ENCODE peak calls at places on chromosome 21, in eight cellular contexts. S, A, Q, V, B, K, L and W are unnamed samples.

GRCh38 chr21:45859041-45859761 is 122.4 kb upstream of the COL6A1 start:
- DNase-seq in V (no peak), S (no peak), L (peak; percentile 44), K (no peak), A (no peak), Q (no peak), B (no peak), W (no peak)

GRCh38 chr21:46423546-46424061 is 35.1 kb upstream of the DIP2A start:
- DNase-seq in Q (peak; percentile 57), A (no peak), L (no peak), B (no peak), S (no peak), V (peak; percentile 2), K (no peak), W (no peak)

GRCh38 chr21:29305068-29305467 is 6.3 kb downstream of the BACH1 start:
- DNase-seq in K (no peak), V (no peak), Q (no peak), B (no peak), A (no peak), L (no peak), S (no peak), W (no peak)

GRCh38 chr21:45332981-45333582 is 45.4 kb upstream of the POFUT2 start:
- DNase-seq in L (peak; percentile 59), A (no peak), Q (no peak), K (no peak), V (no peak), B (no peak), S (no peak), W (no peak)

GRCh38 chr21:33402011-33402979 is 918 bp upstream of the IFNGR2 start:
- DNase-seq in S (no peak), A (peak; percentile 74), Q (peak; percentile 82), L (peak; percentile 81), K (peak; percentile 73), B (peak; percentile 84), V (peak; percentile 89), W (no peak)

GRCh38 chr21:15837603-15838002 is 107.8 kb downstream of the USP25 start:
- DNase-seq in B (no peak), S (no peak), L (no peak), A (no peak), V (peak; percentile 79), Q (no peak), K (no peak), W (no peak)

GRCh38 chr21:45611296-45611695 is 32.2 kb upstream of the PCBP3 start:
- DNase-seq in K (no peak), A (no peak), B (no peak), V (no peak), L (peak; percentile 20), Q (no peak), S (no peak), W (no peak)

GRCh38 chr21:17463441-17463840 is 49.4 kb upstream of the CXADR start:
- DNase-seq in L (no peak), Q (peak; percentile 3), K (no peak), V (peak; percentile 88), S (no peak), B (no peak), A (peak; percentile 39), W (no peak)

GRCh38 chr21:45523411-45524101 is 18.7 kb downstream of the SLC19A1 start:
- DNase-seq in L (peak; percentile 34), B (no peak), A (peak; percentile 26), Q (no peak), K (peak; percentile 7), S (no peak), V (no peak), W (no peak)

GRCh38 chr21:17931080-17931479 is 111.9 kb upstream of the C21orf91 start:
- DNase-seq in B (no peak), Q (peak; percentile 41), V (no peak), L (peak; percentile 66), S (no peak), K (no peak), A (no peak), W (no peak)

GRCh38 chr21:16193758-16194606 is 464.2 kb downstream of the USP25 start:
- DNase-seq in L (peak; percentile 68), B (peak; percentile 84), Q (peak; percentile 93), K (peak; percentile 42), V (peak; percentile 87), S (peak; percentile 18), A (peak; percentile 67), W (no peak)

GRCh38 chr21:14754259-14754604 is 208.1 kb upstream of the SAMSN1 start:
- DNase-seq in A (no peak), L (no peak), B (no peak), K (no peak), V (no peak), Q (no peak), S (no peak), W (no peak)

GRCh38 chr21:14545906-14546480 is at the start of gene SAMSN1:
- DNase-seq in A (peak; percentile 35), S (no peak), Q (no peak), B (no peak), L (no peak), K (no peak), V (peak; percentile 35), W (no peak)

GRCh38 chr21:29434081-29434480 is 135.4 kb downstream of the BACH1 start:
- DNase-seq in S (no peak), K (no peak), A (no peak), B (no peak), Q (no peak), L (no peak), V (no peak), W (no peak)

GRCh38 chr21:32538147-32538792 is 47.1 kb downstream of the TCP10L start:
- DNase-seq in L (no peak), B (no peak), V (no peak), Q (no peak), S (no peak), K (no peak), A (no peak), W (no peak)

GRCh38 chr21:44957047-44957831 is 17.4 kb downstream of the SLX9 start:
- DNase-seq in V (no peak), L (no peak), B (no peak), S (no peak), K (peak; percentile 15), A (peak; percentile 26), Q (no peak), W (no peak)

GRCh38 chr21:33070921-33071877 is 1.3 kb downstream of the OLIG1 start:
- DNase-seq in K (no peak), B (no peak), V (peak; percentile 4), L (peak; percentile 78), S (no peak), A (no peak), Q (peak; percentile 49), W (no peak)

GRCh38 chr21:45440736-45441350 is 35.9 kb downstream of the COL18A1 start:
- DNase-seq in K (peak; percentile 12), A (no peak), V (no peak), B (no peak), S (no peak), Q (no peak), L (no peak), W (no peak)

GRCh38 chr21:29318354-29318753 is 19.6 kb downstream of the BACH1 start:
- DNase-seq in B (no peak), V (peak; percentile 38), S (peak; percentile 42), Q (no peak), A (no peak), L (no peak), K (no peak), W (no peak)

GRCh38 chr21:17848228-17848627 is 29.1 kb upstream of the C21orf91 start:
- DNase-seq in L (no peak), S (peak; percentile 10), B (no peak), K (peak; percentile 30), A (peak; percentile 35), Q (no peak), V (peak; percentile 88), W (no peak)

DNA sequence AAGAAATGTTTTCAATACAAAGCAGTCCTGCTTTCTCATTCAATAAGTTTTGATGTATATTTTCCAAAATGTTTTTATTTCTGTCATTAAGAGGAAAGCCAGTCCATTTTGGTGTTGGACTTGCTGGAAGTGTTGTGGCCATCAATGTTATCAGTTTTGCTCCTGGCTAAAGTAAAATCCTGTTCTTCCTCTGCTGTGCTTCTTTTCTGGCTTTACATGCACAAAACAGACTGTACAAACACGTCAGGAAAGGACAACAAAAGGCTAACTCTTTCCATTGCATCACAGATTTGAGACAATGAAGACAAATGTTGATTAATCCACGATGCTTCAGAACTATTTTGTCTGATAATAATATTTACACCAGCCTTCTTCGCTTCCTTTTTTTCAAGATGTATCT is 735.4 kb downstream of the LTN1 start:
- DNase-seq in Q (no peak), K (no peak), A (no peak), S (no peak), L (no peak), V (peak; percentile 81), B (no peak), W (no peak)
- H3K27ac ChIP-seq in Q (no peak overlapping the region), K (no peak overlapping the region), A (no peak overlapping the region), S (peak overlapping the region; percentile 23), L (no peak overlapping the region), V (peak overlapping the region; percentile 93), B (no peak overlapping the region), W (no peak overlapping the region)

GRCh38 chr21:42527489-42528158 is 14.0 kb downstream of the SLC37A1 start:
- DNase-seq in L (no peak), B (no peak), A (no peak), V (no peak), K (no peak), S (no peak), Q (no peak), W (no peak)
- H3K4me1 ChIP-seq in L (peaks cover 5% of the 10 kb centered on the region), B (no peaks in the 10 kb centered on the region), A (peaks cover 45% of the 10 kb centered on the region), V (peaks cover 20% of the 10 kb centered on the region), K (peaks cover 62% of the 10 kb centered on the region), S (no peaks in the 10 kb centered on the region), Q (peaks cover 6% of the 10 kb centered on the region), W (no peaks in the 10 kb centered on the region)

DNA sequence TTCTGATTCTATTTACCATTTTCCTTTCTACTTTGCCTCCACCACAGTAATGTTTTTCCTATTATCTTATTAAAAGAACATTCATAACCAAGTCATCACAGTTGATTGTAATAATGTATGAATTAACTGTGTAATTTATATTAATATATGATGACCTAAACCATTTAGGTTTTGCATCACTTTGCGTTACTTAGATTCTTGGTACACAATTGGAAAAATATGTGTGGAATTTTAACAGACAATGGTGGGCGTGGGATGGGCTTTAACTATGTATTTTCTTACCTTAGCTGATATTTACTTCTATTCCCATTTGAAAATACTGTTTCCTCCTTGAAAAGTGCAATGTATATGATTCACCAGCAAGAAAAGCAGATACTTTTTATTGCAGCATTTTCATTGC is 3.6 kb downstream of the KRTAP21-3 start:
- DNase-seq in S (no peak), Q (no peak), V (no peak), L (no peak), A (no peak), B (no peak), K (no peak), W (no peak)
- H3K36me3 ChIP-seq in S (no peaks in the 10 kb centered on the region), Q (no peaks in the 10 kb centered on the region), V (no peaks in the 10 kb centered on the region), L (no peaks in the 10 kb centered on the region), A (no peaks in the 10 kb centered on the region), B (no peaks in the 10 kb centered on the region), K (no peaks in the 10 kb centered on the region), W (no peaks in the 10 kb centered on the region)

DNA sequence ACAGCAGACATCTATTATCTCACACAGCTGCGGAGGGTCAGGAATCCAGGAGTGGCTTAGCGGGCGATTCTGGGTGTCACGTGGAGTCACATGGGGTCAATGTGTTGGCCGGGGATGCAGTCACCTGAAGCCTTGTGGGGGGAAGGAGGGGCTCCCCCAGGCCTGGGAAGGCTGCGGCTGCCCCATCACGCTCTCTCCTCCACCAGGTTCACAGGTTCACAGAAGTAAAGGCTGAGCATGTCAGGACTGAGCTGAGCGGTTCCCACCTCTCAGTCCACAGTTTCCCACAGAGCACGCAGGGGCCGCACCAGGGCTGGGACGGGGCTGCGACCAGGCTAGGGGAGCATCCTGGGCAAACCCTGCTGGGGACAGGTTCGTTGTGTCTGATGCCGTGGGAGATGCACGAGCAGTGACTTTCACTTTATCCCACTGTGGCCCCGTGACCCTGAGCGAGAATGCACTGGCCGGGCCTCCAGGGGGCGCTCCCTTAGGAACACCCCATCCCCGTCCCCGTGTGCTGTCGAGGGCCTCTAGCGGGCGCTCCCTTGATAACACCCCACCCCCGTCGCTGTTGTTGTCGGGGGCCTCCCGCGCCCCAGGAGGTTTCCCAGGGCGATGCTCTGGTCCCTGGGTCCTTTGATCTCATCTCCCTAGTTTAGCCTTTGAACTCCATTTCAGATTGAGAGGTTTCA is 73.2 kb upstream of the TRAPPC10 start:
- DNase-seq in L (peak; percentile 95), B (peak; percentile 82), S (peak; percentile 75), Q (peak; percentile 83), A (peak; percentile 79), K (peak; percentile 84), V (peak; percentile 75), W (no peak)
- H3K27ac ChIP-seq in L (no peak overlapping the region), B (peak overlapping the region; percentile 41), S (no peak overlapping the region), Q (no peak overlapping the region), A (peak overlapping the region; percentile 55), K (peak overlapping the region; percentile 71), V (no peak overlapping the region), W (no peak overlapping the region)